ENCODE peak calls at places on chromosome 4, in seven cellular contexts. One of them, this sample, is unnamed.

GRCh38 chr4:86291180-86291579 is 68.7 kb downstream of the MAPK10 start:
- DNase-seq in CD8-positive, alpha-beta T cell: no peak
- DNase-seq in brain microvascular endothelial cell: no peak
- DNase-seq in HFF-Myc: no peak
- DNase-seq in activated CD8-positive, alpha-beta T cell treated with anti-CD3 and anti-CD28 coated beads for 36 hours: no peak
- DNase-seq in nephron progenitor cell: no peak
- DNase-seq in transverse colon: no peak
- DNase-seq in this sample: no peak

GRCh38 chr4:119559044-119559647 is 69.5 kb downstream of the PDE5A start:
- DNase-seq in nephron progenitor cell: no peak
- DNase-seq in HFF-Myc: peak
- DNase-seq in CD8-positive, alpha-beta T cell: no peak
- DNase-seq in brain microvascular endothelial cell: no peak
- DNase-seq in transverse colon: no peak
- DNase-seq in activated CD8-positive, alpha-beta T cell treated with anti-CD3 and anti-CD28 coated beads for 36 hours: no peak
- DNase-seq in this sample: peak

GRCh38 chr4:40173470-40173875 is 23.4 kb upstream of the RHOH start:
- DNase-seq in transverse colon: no peak
- DNase-seq in nephron progenitor cell: no peak
- DNase-seq in brain microvascular endothelial cell: no peak
- DNase-seq in CD8-positive, alpha-beta T cell: no peak
- DNase-seq in HFF-Myc: no peak
- DNase-seq in activated CD8-positive, alpha-beta T cell treated with anti-CD3 and anti-CD28 coated beads for 36 hours: no peak
- DNase-seq in this sample: no peak

GRCh38 chr4:54091637-54092404 is 8.1 kb upstream of the GSX2 start:
- DNase-seq in brain microvascular endothelial cell: no peak
- DNase-seq in transverse colon: peak
- DNase-seq in nephron progenitor cell: peak
- DNase-seq in HFF-Myc: no peak
- DNase-seq in CD8-positive, alpha-beta T cell: peak
- DNase-seq in activated CD8-positive, alpha-beta T cell treated with anti-CD3 and anti-CD28 coated beads for 36 hours: peak
- DNase-seq in this sample: peak

GRCh38 chr4:1940566-1940965 is 68.2 kb downstream of the NELFA start:
- DNase-seq in nephron progenitor cell: no peak
- DNase-seq in activated CD8-positive, alpha-beta T cell treated with anti-CD3 and anti-CD28 coated beads for 36 hours: no peak
- DNase-seq in HFF-Myc: no peak
- DNase-seq in transverse colon: no peak
- DNase-seq in brain microvascular endothelial cell: no peak
- DNase-seq in CD8-positive, alpha-beta T cell: no peak
- DNase-seq in this sample: no peak

GRCh38 chr4:155787113-155787710 is 28.4 kb downstream of the GUCY1B1 start:
- DNase-seq in activated CD8-positive, alpha-beta T cell treated with anti-CD3 and anti-CD28 coated beads for 36 hours: peak
- DNase-seq in transverse colon: no peak
- DNase-seq in HFF-Myc: peak
- DNase-seq in brain microvascular endothelial cell: peak
- DNase-seq in nephron progenitor cell: peak
- DNase-seq in CD8-positive, alpha-beta T cell: no peak
- DNase-seq in this sample: peak

GRCh38 chr4:121519236-121519838 is 138.5 kb upstream of the QRFPR start:
- DNase-seq in nephron progenitor cell: no peak
- DNase-seq in brain microvascular endothelial cell: no peak
- DNase-seq in CD8-positive, alpha-beta T cell: no peak
- DNase-seq in activated CD8-positive, alpha-beta T cell treated with anti-CD3 and anti-CD28 coated beads for 36 hours: no peak
- DNase-seq in transverse colon: no peak
- DNase-seq in HFF-Myc: no peak
- DNase-seq in this sample: no peak

GRCh38 chr4:184099541-184099966 is 118.1 kb downstream of the ENPP6 start:
- DNase-seq in CD8-positive, alpha-beta T cell: no peak
- DNase-seq in brain microvascular endothelial cell: no peak
- DNase-seq in transverse colon: no peak
- DNase-seq in HFF-Myc: peak
- DNase-seq in nephron progenitor cell: peak
- DNase-seq in activated CD8-positive, alpha-beta T cell treated with anti-CD3 and anti-CD28 coated beads for 36 hours: no peak
- DNase-seq in this sample: no peak

GRCh38 chr4:109967798-109968520 is 55.3 kb downstream of the EGF start:
- DNase-seq in activated CD8-positive, alpha-beta T cell treated with anti-CD3 and anti-CD28 coated beads for 36 hours: no peak
- DNase-seq in nephron progenitor cell: no peak
- DNase-seq in HFF-Myc: no peak
- DNase-seq in brain microvascular endothelial cell: no peak
- DNase-seq in transverse colon: peak
- DNase-seq in CD8-positive, alpha-beta T cell: no peak
- DNase-seq in this sample: peak

GRCh38 chr4:165537028-165537648 is 158.3 kb downstream of the CPE start:
- DNase-seq in transverse colon: no peak
- DNase-seq in HFF-Myc: peak
- DNase-seq in nephron progenitor cell: peak
- DNase-seq in brain microvascular endothelial cell: peak
- DNase-seq in activated CD8-positive, alpha-beta T cell treated with anti-CD3 and anti-CD28 coated beads for 36 hours: peak
- DNase-seq in CD8-positive, alpha-beta T cell: no peak
- DNase-seq in this sample: peak

GRCh38 chr4:147157860-147158701 is 212.4 kb upstream of the TTC29 start:
- DNase-seq in CD8-positive, alpha-beta T cell: no peak
- DNase-seq in brain microvascular endothelial cell: peak
- DNase-seq in activated CD8-positive, alpha-beta T cell treated with anti-CD3 and anti-CD28 coated beads for 36 hours: no peak
- DNase-seq in nephron progenitor cell: peak
- DNase-seq in transverse colon: peak
- DNase-seq in HFF-Myc: no peak
- DNase-seq in this sample: no peak

GRCh38 chr4:135277980-135278315 is 1076.4 kb upstream of the PABPC4L start:
- DNase-seq in brain microvascular endothelial cell: no peak
- DNase-seq in transverse colon: no peak
- DNase-seq in nephron progenitor cell: no peak
- DNase-seq in HFF-Myc: no peak
- DNase-seq in CD8-positive, alpha-beta T cell: no peak
- DNase-seq in activated CD8-positive, alpha-beta T cell treated with anti-CD3 and anti-CD28 coated beads for 36 hours: no peak
- DNase-seq in this sample: no peak

GRCh38 chr4:132646186-132646585 is 502.9 kb upstream of the PCDH10 start:
- DNase-seq in brain microvascular endothelial cell: no peak
- DNase-seq in HFF-Myc: no peak
- DNase-seq in activated CD8-positive, alpha-beta T cell treated with anti-CD3 and anti-CD28 coated beads for 36 hours: no peak
- DNase-seq in nephron progenitor cell: no peak
- DNase-seq in CD8-positive, alpha-beta T cell: no peak
- DNase-seq in transverse colon: no peak
- DNase-seq in this sample: peak

GRCh38 chr4:163816494-163816893 is 322.0 kb downstream of the TMA16 start:
- DNase-seq in transverse colon: no peak
- DNase-seq in brain microvascular endothelial cell: no peak
- DNase-seq in nephron progenitor cell: no peak
- DNase-seq in activated CD8-positive, alpha-beta T cell treated with anti-CD3 and anti-CD28 coated beads for 36 hours: no peak
- DNase-seq in CD8-positive, alpha-beta T cell: no peak
- DNase-seq in HFF-Myc: no peak
- DNase-seq in this sample: no peak

GRCh38 chr4:59540311-59540710 is 1659.8 kb upstream of the ADGRL3 start:
- DNase-seq in HFF-Myc: no peak
- DNase-seq in activated CD8-positive, alpha-beta T cell treated with anti-CD3 and anti-CD28 coated beads for 36 hours: no peak
- DNase-seq in brain microvascular endothelial cell: no peak
- DNase-seq in nephron progenitor cell: no peak
- DNase-seq in transverse colon: no peak
- DNase-seq in CD8-positive, alpha-beta T cell: no peak
- DNase-seq in this sample: no peak

GRCh38 chr4:76620723-76621463 is 185.9 kb downstream of the SHROOM3 start:
- DNase-seq in nephron progenitor cell: no peak
- DNase-seq in HFF-Myc: no peak
- DNase-seq in brain microvascular endothelial cell: no peak
- DNase-seq in transverse colon: peak
- DNase-seq in CD8-positive, alpha-beta T cell: no peak
- DNase-seq in activated CD8-positive, alpha-beta T cell treated with anti-CD3 and anti-CD28 coated beads for 36 hours: no peak
- DNase-seq in this sample: no peak

GRCh38 chr4:8913858-8914460 is 42.3 kb upstream of the HMX1 start:
- DNase-seq in transverse colon: no peak
- DNase-seq in HFF-Myc: no peak
- DNase-seq in brain microvascular endothelial cell: no peak
- DNase-seq in nephron progenitor cell: no peak
- DNase-seq in CD8-positive, alpha-beta T cell: peak
- DNase-seq in activated CD8-positive, alpha-beta T cell treated with anti-CD3 and anti-CD28 coated beads for 36 hours: no peak
- DNase-seq in this sample: no peak

GRCh38 chr4:125315571-125316390 is 1.0 kb downstream of the FAT4 start:
- DNase-seq in activated CD8-positive, alpha-beta T cell treated with anti-CD3 and anti-CD28 coated beads for 36 hours: peak
- DNase-seq in CD8-positive, alpha-beta T cell: no peak
- DNase-seq in HFF-Myc: no peak
- DNase-seq in transverse colon: peak
- DNase-seq in brain microvascular endothelial cell: peak
- DNase-seq in nephron progenitor cell: peak
- DNase-seq in this sample: peak

GRCh38 chr4:25297528-25298242 is 14.9 kb upstream of the ZCCHC4 start:
- DNase-seq in nephron progenitor cell: no peak
- DNase-seq in activated CD8-positive, alpha-beta T cell treated with anti-CD3 and anti-CD28 coated beads for 36 hours: no peak
- DNase-seq in HFF-Myc: no peak
- DNase-seq in brain microvascular endothelial cell: no peak
- DNase-seq in transverse colon: no peak
- DNase-seq in CD8-positive, alpha-beta T cell: no peak
- DNase-seq in this sample: no peak

GRCh38 chr4:147388016-147388415 is 92.9 kb upstream of the EDNRA start:
- DNase-seq in CD8-positive, alpha-beta T cell: no peak
- DNase-seq in transverse colon: no peak
- DNase-seq in nephron progenitor cell: no peak
- DNase-seq in activated CD8-positive, alpha-beta T cell treated with anti-CD3 and anti-CD28 coated beads for 36 hours: no peak
- DNase-seq in brain microvascular endothelial cell: no peak
- DNase-seq in HFF-Myc: no peak
- DNase-seq in this sample: no peak

GRCh38 chr4:111475001-111475400 is 670.3 kb upstream of the FAM241A start:
- DNase-seq in brain microvascular endothelial cell: peak
- DNase-seq in HFF-Myc: no peak
- DNase-seq in CD8-positive, alpha-beta T cell: no peak
- DNase-seq in nephron progenitor cell: peak
- DNase-seq in activated CD8-positive, alpha-beta T cell treated with anti-CD3 and anti-CD28 coated beads for 36 hours: no peak
- DNase-seq in transverse colon: peak
- DNase-seq in this sample: no peak

GRCh38 chr4:94548571-94548970 is 96.8 kb downstream of the PDLIM5 start:
- DNase-seq in brain microvascular endothelial cell: peak
- DNase-seq in CD8-positive, alpha-beta T cell: no peak
- DNase-seq in transverse colon: no peak
- DNase-seq in nephron progenitor cell: no peak
- DNase-seq in activated CD8-positive, alpha-beta T cell treated with anti-CD3 and anti-CD28 coated beads for 36 hours: no peak
- DNase-seq in HFF-Myc: no peak
- DNase-seq in this sample: peak

DNA sequence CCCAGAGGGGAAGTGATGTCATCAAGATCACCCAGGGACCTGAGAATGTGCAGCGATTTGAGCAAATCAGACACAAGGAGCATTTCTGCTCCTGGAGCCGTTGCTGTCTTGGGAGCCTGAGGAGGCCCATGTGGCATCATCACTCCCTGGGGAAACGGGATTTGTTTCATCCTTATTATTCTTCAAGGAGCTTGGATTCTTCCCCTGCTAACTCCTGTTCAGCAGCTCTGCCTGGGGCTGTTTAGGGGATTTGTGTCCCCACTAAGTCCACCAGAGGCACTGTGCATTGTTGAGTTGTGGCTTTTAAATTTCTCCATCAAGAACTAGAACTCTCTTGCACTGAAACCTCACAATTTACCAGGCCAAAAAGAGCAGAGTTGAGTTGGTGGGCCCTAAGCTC is 104.2 kb upstream of the MSX1 start:
- DNase-seq in transverse colon: no peak
- DNase-seq in nephron progenitor cell: no peak
- DNase-seq in HFF-Myc: no peak
- DNase-seq in activated CD8-positive, alpha-beta T cell treated with anti-CD3 and anti-CD28 coated beads for 36 hours: no peak
- DNase-seq in CD8-positive, alpha-beta T cell: no peak
- DNase-seq in brain microvascular endothelial cell: no peak
- DNase-seq in this sample: no peak
- TF ChIP-seq CTCF in transverse colon: no peak
- TF ChIP-seq CTCF in nephron progenitor cell: no peak
- TF ChIP-seq CTCF in HFF-Myc: no peak
- TF ChIP-seq CTCF in activated CD8-positive, alpha-beta T cell treated with anti-CD3 and anti-CD28 coated beads for 36 hours: no peak
- TF ChIP-seq CTCF in CD8-positive, alpha-beta T cell: no peak
- TF ChIP-seq CTCF in brain microvascular endothelial cell: no peak
- TF ChIP-seq CTCF in this sample: peak

GRCh38 chr4:41686893-41687292 is 61.6 kb downstream of the PHOX2B start:
- DNase-seq in brain microvascular endothelial cell: no peak
- DNase-seq in CD8-positive, alpha-beta T cell: no peak
- DNase-seq in transverse colon: no peak
- DNase-seq in nephron progenitor cell: no peak
- DNase-seq in HFF-Myc: no peak
- DNase-seq in activated CD8-positive, alpha-beta T cell treated with anti-CD3 and anti-CD28 coated beads for 36 hours: no peak
- DNase-seq in this sample: no peak
- TF ChIP-seq CTCF in brain microvascular endothelial cell: no peak
- TF ChIP-seq CTCF in CD8-positive, alpha-beta T cell: no peak
- TF ChIP-seq CTCF in transverse colon: no peak
- TF ChIP-seq CTCF in nephron progenitor cell: no peak
- TF ChIP-seq CTCF in HFF-Myc: no peak
- TF ChIP-seq CTCF in activated CD8-positive, alpha-beta T cell treated with anti-CD3 and anti-CD28 coated beads for 36 hours: no peak
- TF ChIP-seq CTCF in this sample: no peak

GRCh38 chr4:124206779-124207605 is 505.5 kb downstream of the ANKRD50 start:
- DNase-seq in nephron progenitor cell: no peak
- DNase-seq in transverse colon: no peak
- DNase-seq in brain microvascular endothelial cell: peak
- DNase-seq in CD8-positive, alpha-beta T cell: no peak
- DNase-seq in HFF-Myc: no peak
- DNase-seq in activated CD8-positive, alpha-beta T cell treated with anti-CD3 and anti-CD28 coated beads for 36 hours: no peak
- DNase-seq in this sample: peak

GRCh38 chr4:124203613-124204284 is 508.8 kb downstream of the ANKRD50 start:
- DNase-seq in nephron progenitor cell: no peak
- DNase-seq in brain microvascular endothelial cell: peak
- DNase-seq in CD8-positive, alpha-beta T cell: no peak
- DNase-seq in HFF-Myc: no peak
- DNase-seq in activated CD8-positive, alpha-beta T cell treated with anti-CD3 and anti-CD28 coated beads for 36 hours: no peak
- DNase-seq in transverse colon: no peak
- DNase-seq in this sample: peak

GRCh38 chr4:124199755-124200154 is 512.8 kb downstream of the ANKRD50 start:
- DNase-seq in brain microvascular endothelial cell: no peak
- DNase-seq in nephron progenitor cell: no peak
- DNase-seq in CD8-positive, alpha-beta T cell: no peak
- DNase-seq in HFF-Myc: no peak
- DNase-seq in activated CD8-positive, alpha-beta T cell treated with anti-CD3 and anti-CD28 coated beads for 36 hours: no peak
- DNase-seq in transverse colon: no peak
- DNase-seq in this sample: peak

GRCh38 chr4:124199185-124199584 is 513.3 kb downstream of the ANKRD50 start:
- DNase-seq in HFF-Myc: no peak
- DNase-seq in brain microvascular endothelial cell: no peak
- DNase-seq in activated CD8-positive, alpha-beta T cell treated with anti-CD3 and anti-CD28 coated beads for 36 hours: no peak
- DNase-seq in nephron progenitor cell: no peak
- DNase-seq in transverse colon: no peak
- DNase-seq in CD8-positive, alpha-beta T cell: no peak
- DNase-seq in this sample: no peak

GRCh38 chr4:124202106-124202505 is 510.4 kb downstream of the ANKRD50 start:
- DNase-seq in HFF-Myc: no peak
- DNase-seq in transverse colon: no peak
- DNase-seq in nephron progenitor cell: no peak
- DNase-seq in brain microvascular endothelial cell: no peak
- DNase-seq in activated CD8-positive, alpha-beta T cell treated with anti-CD3 and anti-CD28 coated beads for 36 hours: no peak
- DNase-seq in CD8-positive, alpha-beta T cell: no peak
- DNase-seq in this sample: no peak
- TF ChIP-seq CTCF in HFF-Myc: no peak
- TF ChIP-seq CTCF in transverse colon: no peak
- TF ChIP-seq CTCF in nephron progenitor cell: no peak
- TF ChIP-seq CTCF in brain microvascular endothelial cell: peak
- TF ChIP-seq CTCF in activated CD8-positive, alpha-beta T cell treated with anti-CD3 and anti-CD28 coated beads for 36 hours: no peak
- TF ChIP-seq CTCF in CD8-positive, alpha-beta T cell: no peak
- TF ChIP-seq CTCF in this sample: peak

DNA sequence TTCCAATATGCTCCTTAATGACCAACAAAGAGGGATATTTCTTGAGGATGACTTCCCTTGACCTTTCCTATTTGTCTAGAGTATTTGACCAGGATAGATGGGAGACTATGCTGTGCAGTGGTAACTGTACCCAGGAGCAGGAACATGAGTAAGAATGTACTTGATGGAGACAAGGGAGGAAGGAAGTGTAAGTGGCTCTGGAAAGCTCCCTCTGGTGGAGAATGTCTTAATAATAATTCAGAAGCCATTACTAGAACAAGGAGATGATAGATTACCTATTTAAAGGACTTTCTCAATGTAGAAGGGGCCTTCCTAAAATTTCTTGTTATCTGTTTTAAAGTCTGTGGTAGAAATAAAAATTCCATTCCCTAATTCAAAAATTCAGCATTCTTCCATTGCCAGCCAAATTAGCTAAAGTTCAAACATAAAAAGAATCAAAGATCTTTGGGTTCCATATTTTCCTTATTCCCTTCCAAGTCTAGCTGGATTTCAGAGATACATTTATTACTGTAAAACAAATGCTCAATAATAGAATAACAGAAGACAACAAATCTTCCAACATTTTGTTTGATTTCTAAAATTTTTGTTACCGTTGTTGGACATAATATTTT is 83.8 kb downstream of the GRID2 start:
- DNase-seq in HFF-Myc: peak
- DNase-seq in brain microvascular endothelial cell: peak
- DNase-seq in transverse colon: no peak
- DNase-seq in nephron progenitor cell: peak
- DNase-seq in activated CD8-positive, alpha-beta T cell treated with anti-CD3 and anti-CD28 coated beads for 36 hours: no peak
- DNase-seq in CD8-positive, alpha-beta T cell: no peak
- DNase-seq in this sample: peak
- TF ChIP-seq CTCF in HFF-Myc: peak
- TF ChIP-seq CTCF in brain microvascular endothelial cell: peak
- TF ChIP-seq CTCF in transverse colon: peak
- TF ChIP-seq CTCF in nephron progenitor cell: peak
- TF ChIP-seq CTCF in activated CD8-positive, alpha-beta T cell treated with anti-CD3 and anti-CD28 coated beads for 36 hours: no peak
- TF ChIP-seq CTCF in CD8-positive, alpha-beta T cell: no peak
- TF ChIP-seq CTCF in this sample: peak

This sample was measured in HFFc6.